ENCODE peak calls at places on chromosome 19, in nine cellular contexts. One of them, this sample, is unnamed.

GRCh38 chr19:28171983-28172382 is 1041.0 kb downstream of the UQCRFS1 start:
- DNase-seq in GM23248: no peak
- DNase-seq in HepG2: no peak
- DNase-seq in astrocyte: no peak
- DNase-seq in A673: no peak
- DNase-seq in fibroblast of lung: peak
- DNase-seq in K562: no peak
- DNase-seq in hepatocyte: no peak
- DNase-seq in neural progenitor cell: no peak
- DNase-seq in this sample: no peak

GRCh38 chr19:10009714-10010224 is 535 bp downstream of the COL5A3 start:
- DNase-seq in neural progenitor cell: no peak
- DNase-seq in hepatocyte: no peak
- DNase-seq in fibroblast of lung: no peak
- DNase-seq in astrocyte: no peak
- DNase-seq in K562: no peak
- DNase-seq in A673: no peak
- DNase-seq in GM23248: no peak
- DNase-seq in HepG2: no peak
- DNase-seq in this sample: no peak

GRCh38 chr19:30111456-30111855 is 169.4 kb downstream of the URI1 start:
- DNase-seq in hepatocyte: no peak
- DNase-seq in fibroblast of lung: no peak
- DNase-seq in neural progenitor cell: no peak
- DNase-seq in A673: no peak
- DNase-seq in GM23248: no peak
- DNase-seq in K562: no peak
- DNase-seq in astrocyte: no peak
- DNase-seq in HepG2: no peak
- DNase-seq in this sample: no peak

GRCh38 chr19:2616741-2617392 is 85.6 kb downstream of the GNG7 start:
- DNase-seq in A673: no peak
- DNase-seq in GM23248: no peak
- DNase-seq in K562: no peak
- DNase-seq in astrocyte: no peak
- DNase-seq in HepG2: peak
- DNase-seq in neural progenitor cell: no peak
- DNase-seq in fibroblast of lung: no peak
- DNase-seq in hepatocyte: no peak
- DNase-seq in this sample: no peak

GRCh38 chr19:3769494-3769893 is 2.5 kb downstream of the RAX2 start:
- DNase-seq in astrocyte: no peak
- DNase-seq in K562: no peak
- DNase-seq in GM23248: no peak
- DNase-seq in A673: no peak
- DNase-seq in hepatocyte: no peak
- DNase-seq in HepG2: no peak
- DNase-seq in fibroblast of lung: no peak
- DNase-seq in neural progenitor cell: no peak
- DNase-seq in this sample: no peak

GRCh38 chr19:5587071-5587455 is 19.3 kb upstream of the TINCR start:
- DNase-seq in fibroblast of lung: no peak
- DNase-seq in hepatocyte: no peak
- DNase-seq in GM23248: no peak
- DNase-seq in neural progenitor cell: no peak
- DNase-seq in HepG2: no peak
- DNase-seq in A673: no peak
- DNase-seq in K562: no peak
- DNase-seq in astrocyte: no peak
- DNase-seq in this sample: no peak

GRCh38 chr19:8585894-8586750 is 8.9 kb upstream of the MYO1F start:
- DNase-seq in fibroblast of lung: peak
- DNase-seq in GM23248: peak
- DNase-seq in hepatocyte: peak
- DNase-seq in K562: peak
- DNase-seq in neural progenitor cell: peak
- DNase-seq in astrocyte: peak
- DNase-seq in HepG2: peak
- DNase-seq in A673: peak
- DNase-seq in this sample: no peak

GRCh38 chr19:38693380-38694223 is 46.2 kb downstream of the ACTN4 start:
- DNase-seq in hepatocyte: no peak
- DNase-seq in K562: no peak
- DNase-seq in HepG2: peak
- DNase-seq in A673: peak
- DNase-seq in astrocyte: peak
- DNase-seq in fibroblast of lung: peak
- DNase-seq in GM23248: peak
- DNase-seq in neural progenitor cell: peak
- DNase-seq in this sample: peak

GRCh38 chr19:6091771-6092291 is 18.5 kb downstream of the RFX2 start:
- DNase-seq in neural progenitor cell: no peak
- DNase-seq in A673: no peak
- DNase-seq in HepG2: no peak
- DNase-seq in fibroblast of lung: peak
- DNase-seq in K562: no peak
- DNase-seq in GM23248: peak
- DNase-seq in astrocyte: peak
- DNase-seq in hepatocyte: peak
- DNase-seq in this sample: no peak

GRCh38 chr19:37999309-38000213 is 92.6 kb downstream of the SIPA1L3 start:
- DNase-seq in hepatocyte: no peak
- DNase-seq in K562: no peak
- DNase-seq in GM23248: peak
- DNase-seq in fibroblast of lung: peak
- DNase-seq in neural progenitor cell: no peak
- DNase-seq in astrocyte: peak
- DNase-seq in A673: no peak
- DNase-seq in HepG2: no peak
- DNase-seq in this sample: no peak

GRCh38 chr19:7507884-7508283 is 8.0 kb upstream of the ZNF358 start:
- DNase-seq in neural progenitor cell: peak
- DNase-seq in K562: peak
- DNase-seq in hepatocyte: peak
- DNase-seq in fibroblast of lung: peak
- DNase-seq in A673: peak
- DNase-seq in HepG2: peak
- DNase-seq in GM23248: peak
- DNase-seq in astrocyte: peak
- DNase-seq in this sample: peak

GRCh38 chr19:53881482-53882390 is at the start of gene PRKCG:
- DNase-seq in K562: peak
- DNase-seq in astrocyte: no peak
- DNase-seq in hepatocyte: peak
- DNase-seq in neural progenitor cell: peak
- DNase-seq in fibroblast of lung: no peak
- DNase-seq in GM23248: peak
- DNase-seq in A673: peak
- DNase-seq in HepG2: peak
- DNase-seq in this sample: peak

GRCh38 chr19:32464279-32464678 is 58.7 kb downstream of the DPY19L3 start:
- DNase-seq in GM23248: peak
- DNase-seq in astrocyte: no peak
- DNase-seq in fibroblast of lung: no peak
- DNase-seq in A673: peak
- DNase-seq in neural progenitor cell: no peak
- DNase-seq in HepG2: no peak
- DNase-seq in K562: no peak
- DNase-seq in hepatocyte: no peak
- DNase-seq in this sample: no peak

GRCh38 chr19:918152-918437 is 962 bp downstream of the KISS1R start:
- DNase-seq in GM23248: no peak
- DNase-seq in K562: no peak
- DNase-seq in HepG2: no peak
- DNase-seq in neural progenitor cell: no peak
- DNase-seq in fibroblast of lung: no peak
- DNase-seq in astrocyte: no peak
- DNase-seq in A673: no peak
- DNase-seq in hepatocyte: no peak
- DNase-seq in this sample: no peak
- TF ChIP-seq EZH2 in GM23248: peak
- TF ChIP-seq EZH2 in K562: no peak
- TF ChIP-seq EZH2 in HepG2: no peak
- TF ChIP-seq EZH2 in neural progenitor cell: peak
- TF ChIP-seq EZH2 in fibroblast of lung: peak
- TF ChIP-seq EZH2 in astrocyte: peak
- TF ChIP-seq EZH2 in A673: peak
- TF ChIP-seq EZH2 in hepatocyte: peak
- TF ChIP-seq EZH2 in this sample: peak

DNA sequence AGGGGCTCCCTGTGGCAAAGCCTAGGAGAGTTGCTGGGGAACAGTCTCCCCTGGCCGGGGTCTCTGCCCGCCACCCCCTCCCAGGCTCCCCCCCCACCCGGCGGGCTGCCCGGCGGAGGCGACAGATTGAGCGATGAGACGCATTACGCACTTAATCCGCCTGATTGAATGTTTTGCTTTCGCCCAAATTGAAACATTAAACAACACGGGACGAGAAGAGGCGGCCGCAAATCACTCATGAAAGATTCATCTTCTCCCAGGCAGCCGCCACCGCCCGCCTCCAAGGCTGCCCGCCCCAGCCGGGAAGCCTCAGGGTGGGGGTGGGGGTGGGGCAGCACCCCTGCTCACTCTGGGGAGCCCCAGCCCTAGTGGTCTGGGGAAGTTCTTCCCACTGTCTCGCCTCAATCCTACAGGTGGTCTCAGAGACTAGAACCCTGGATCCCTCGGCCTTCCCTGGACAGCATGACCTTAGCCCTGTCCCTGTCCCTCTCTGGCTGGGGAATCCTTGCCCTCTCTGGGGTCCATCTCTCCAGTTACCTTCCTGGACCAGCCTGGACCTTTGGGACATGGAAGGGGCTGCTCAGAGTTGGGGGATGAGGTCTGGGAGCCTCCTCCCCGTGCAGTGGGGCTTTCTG is 7.6 kb upstream of the ERFL start:
- DNase-seq in A673: no peak
- DNase-seq in HepG2: no peak
- DNase-seq in neural progenitor cell: no peak
- DNase-seq in astrocyte: no peak
- DNase-seq in K562: no peak
- DNase-seq in GM23248: peak
- DNase-seq in hepatocyte: no peak
- DNase-seq in fibroblast of lung: no peak
- DNase-seq in this sample: no peak
- TF ChIP-seq EZH2 in A673: no peak
- TF ChIP-seq EZH2 in HepG2: no peak
- TF ChIP-seq EZH2 in neural progenitor cell: no peak
- TF ChIP-seq EZH2 in astrocyte: no peak
- TF ChIP-seq EZH2 in K562: no peak
- TF ChIP-seq EZH2 in GM23248: no peak
- TF ChIP-seq EZH2 in hepatocyte: no peak
- TF ChIP-seq EZH2 in fibroblast of lung: no peak
- TF ChIP-seq EZH2 in this sample: no peak

DNA sequence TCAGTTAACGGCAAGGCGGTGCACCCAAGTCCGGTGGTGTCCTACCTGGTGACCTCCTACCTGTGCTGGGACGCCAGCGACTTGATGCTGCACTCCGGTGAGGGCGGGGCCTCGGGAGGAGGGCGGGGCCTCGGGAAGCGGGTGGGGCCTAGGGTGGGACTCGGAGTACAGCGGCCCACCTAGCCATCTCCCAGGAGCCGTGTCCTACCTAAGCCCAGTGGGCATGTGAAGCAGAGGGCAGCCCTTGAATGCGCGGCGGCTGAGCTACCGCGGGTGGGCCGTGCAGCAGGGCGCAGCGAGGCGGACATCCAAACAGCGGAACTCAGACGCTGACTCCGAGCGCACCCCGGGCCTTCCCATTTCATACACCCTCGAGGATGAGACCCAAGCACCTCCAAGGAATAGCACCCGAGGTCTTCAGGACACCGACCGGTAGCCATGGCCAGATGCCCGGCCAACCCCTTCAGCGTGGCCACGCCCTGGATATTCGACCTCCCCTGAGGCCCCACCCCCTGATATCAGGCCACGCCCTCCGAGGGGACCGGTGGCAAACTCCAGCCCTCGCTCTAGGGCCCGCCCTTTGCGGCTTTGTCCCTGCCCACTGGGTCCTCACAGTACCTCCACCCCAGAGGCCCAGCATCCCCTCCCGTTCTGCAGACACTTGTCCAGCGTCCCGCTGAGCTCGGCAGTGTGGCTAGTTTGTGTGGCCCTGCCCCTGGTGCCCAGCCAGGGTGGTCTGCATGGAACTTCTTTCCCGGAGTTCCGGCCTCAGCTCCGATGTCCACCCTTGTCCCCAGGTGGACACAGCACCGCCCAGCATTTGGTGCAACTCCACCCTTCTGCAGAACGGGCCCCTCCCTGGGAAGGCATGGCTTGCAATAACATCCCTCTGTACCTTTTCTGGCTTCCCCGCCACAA is 5.4 kb downstream of the KLK1 start:
- DNase-seq in GM23248: peak
- DNase-seq in hepatocyte: peak
- DNase-seq in K562: peak
- DNase-seq in fibroblast of lung: no peak
- DNase-seq in neural progenitor cell: peak
- DNase-seq in HepG2: no peak
- DNase-seq in A673: peak
- DNase-seq in astrocyte: no peak
- DNase-seq in this sample: no peak
- TF ChIP-seq EZH2 in GM23248: no peak
- TF ChIP-seq EZH2 in hepatocyte: no peak
- TF ChIP-seq EZH2 in K562: no peak
- TF ChIP-seq EZH2 in fibroblast of lung: no peak
- TF ChIP-seq EZH2 in neural progenitor cell: no peak
- TF ChIP-seq EZH2 in HepG2: no peak
- TF ChIP-seq EZH2 in A673: no peak
- TF ChIP-seq EZH2 in astrocyte: no peak
- TF ChIP-seq EZH2 in this sample: no peak

GRCh38 chr19:49361438-49362047 is 673 bp downstream of the TEAD2 start:
- DNase-seq in K562: peak
- DNase-seq in HepG2: peak
- DNase-seq in neural progenitor cell: peak
- DNase-seq in hepatocyte: peak
- DNase-seq in fibroblast of lung: peak
- DNase-seq in A673: peak
- DNase-seq in GM23248: peak
- DNase-seq in astrocyte: peak
- DNase-seq in this sample: no peak

GRCh38 chr19:49363265-49364082 is at the start of gene DKKL1:
- DNase-seq in hepatocyte: peak
- DNase-seq in GM23248: peak
- DNase-seq in neural progenitor cell: peak
- DNase-seq in fibroblast of lung: peak
- DNase-seq in astrocyte: peak
- DNase-seq in HepG2: peak
- DNase-seq in K562: peak
- DNase-seq in A673: peak
- DNase-seq in this sample: peak

GRCh38 chr19:49364083-49364687 is 508 bp downstream of the DKKL1 start:
- DNase-seq in fibroblast of lung: no peak
- DNase-seq in A673: no peak
- DNase-seq in GM23248: no peak
- DNase-seq in neural progenitor cell: no peak
- DNase-seq in HepG2: no peak
- DNase-seq in hepatocyte: no peak
- DNase-seq in astrocyte: no peak
- DNase-seq in K562: no peak
- DNase-seq in this sample: no peak

GRCh38 chr19:49362926-49363264 is 679 bp upstream of the TEAD2 start:
- DNase-seq in GM23248: peak
- DNase-seq in HepG2: peak
- DNase-seq in K562: peak
- DNase-seq in astrocyte: peak
- DNase-seq in neural progenitor cell: no peak
- DNase-seq in hepatocyte: peak
- DNase-seq in fibroblast of lung: peak
- DNase-seq in A673: no peak
- DNase-seq in this sample: no peak

GRCh38 chr19:49362048-49362925 is at the start of gene TEAD2:
- DNase-seq in A673: peak
- DNase-seq in HepG2: peak
- DNase-seq in GM23248: peak
- DNase-seq in astrocyte: peak
- DNase-seq in K562: peak
- DNase-seq in neural progenitor cell: peak
- DNase-seq in fibroblast of lung: peak
- DNase-seq in hepatocyte: peak
- DNase-seq in this sample: no peak
- TF ChIP-seq EZH2 in A673: no peak
- TF ChIP-seq EZH2 in HepG2: no peak
- TF ChIP-seq EZH2 in GM23248: no peak
- TF ChIP-seq EZH2 in astrocyte: no peak
- TF ChIP-seq EZH2 in K562: no peak
- TF ChIP-seq EZH2 in neural progenitor cell: no peak
- TF ChIP-seq EZH2 in fibroblast of lung: no peak
- TF ChIP-seq EZH2 in hepatocyte: no peak
- TF ChIP-seq EZH2 in this sample: no peak